ENCODE peak calls at places on chromosomes 4 and X, in four cellular contexts. L, Y, I and T are unnamed samples.
A peak's percentile ranks its signal among the peaks of the same experiment; 100 is the strongest.

GRCh38 chrX:20011608-20012007 is 20.7 kb upstream of the BCLAF3 start:
- DNase-seq in L (no peak), Y (no peak), I (no peak), T (no peak)

GRCh38 chr4:29970626-29971025 is 749.5 kb upstream of the PCDH7 start:
- DNase-seq in L (no peak), Y (no peak), I (no peak), T (peak; percentile 9)

GRCh38 chr4:60241886-60242285 is 958.2 kb upstream of the ADGRL3 start:
- DNase-seq in L (no peak), Y (no peak), I (no peak), T (peak; percentile 17)

GRCh38 chr4:850323-850945 is 24.5 kb upstream of the CPLX1 start:
- DNase-seq in L (no peak), Y (no peak), I (no peak), T (no peak)

GRCh38 chr4:80069108-80069836 is 3.8 kb downstream of the ANTXR2 start:
- DNase-seq in L (no peak), Y (no peak), I (no peak), T (no peak)

GRCh38 chr4:860561-860960 is 34.6 kb upstream of the CPLX1 start:
- DNase-seq in L (no peak), Y (no peak), I (no peak), T (no peak)

GRCh38 chr4:145012841-145013240 is 85.2 kb downstream of the ANAPC10 start:
- DNase-seq in L (peak; percentile 10), Y (peak; percentile 69), I (no peak), T (no peak)

GRCh38 chr4:4854649-4855292 is 4.7 kb upstream of the MSX1 start:
- DNase-seq in L (no peak), Y (no peak), I (peak; percentile 8), T (no peak)

GRCh38 chrX:154648931-154649863 is 4.2 kb downstream of the CTAG2 start:
- DNase-seq in L (no peak), Y (no peak), I (no peak), T (no peak)

GRCh38 chr4:81470456-81471327 is 1.0 kb downstream of the RASGEF1B start:
- DNase-seq in L (no peak), Y (no peak), I (peak; percentile 29), T (peak; percentile 39)

GRCh38 chr4:175054980-175055379 is 136.8 kb downstream of the ADAM29 start:
- DNase-seq in L (no peak), Y (peak; percentile 2), I (peak; percentile 61), T (no peak)

GRCh38 chrX:24676403-24677024 is 17.2 kb upstream of the POLA1 start:
- DNase-seq in L (no peak), Y (peak; percentile 18), I (no peak), T (peak; percentile 49)

GRCh38 chr4:74772106-74772505 is 22.2 kb downstream of the BTC start:
- DNase-seq in L (no peak), Y (no peak), I (no peak), T (no peak)

GRCh38 chr4:82833696-82834313 is 35.2 kb upstream of the SCD5 start:
- DNase-seq in L (peak; percentile 27), Y (no peak), I (no peak), T (peak; percentile 41)
- TF ChIP-seq ELF4 in L (no peak), Y (no peak), I (no peak), T (no peak)

GRCh38 chrX:39677585-39677984 is 420.2 kb downstream of the BCOR start:
- DNase-seq in L (no peak), Y (no peak), I (no peak), T (no peak)

GRCh38 chrX:39672405-39672804 is 425.4 kb downstream of the BCOR start:
- DNase-seq in L (no peak), Y (no peak), I (no peak), T (no peak)

GRCh38 chrX:39675619-39676018 is 422.1 kb downstream of the BCOR start:
- DNase-seq in L (no peak), Y (no peak), I (no peak), T (no peak)

GRCh38 chrX:39676434-39676833 is 421.3 kb downstream of the BCOR start:
- DNase-seq in L (no peak), Y (no peak), I (no peak), T (no peak)

GRCh38 chrX:39674771-39675553 is 422.8 kb downstream of the BCOR start:
- DNase-seq in L (no peak), Y (no peak), I (no peak), T (no peak)
- TF ChIP-seq SP1 in L (no peak), Y (no peak), I (no peak), T (no peak)

DNA sequence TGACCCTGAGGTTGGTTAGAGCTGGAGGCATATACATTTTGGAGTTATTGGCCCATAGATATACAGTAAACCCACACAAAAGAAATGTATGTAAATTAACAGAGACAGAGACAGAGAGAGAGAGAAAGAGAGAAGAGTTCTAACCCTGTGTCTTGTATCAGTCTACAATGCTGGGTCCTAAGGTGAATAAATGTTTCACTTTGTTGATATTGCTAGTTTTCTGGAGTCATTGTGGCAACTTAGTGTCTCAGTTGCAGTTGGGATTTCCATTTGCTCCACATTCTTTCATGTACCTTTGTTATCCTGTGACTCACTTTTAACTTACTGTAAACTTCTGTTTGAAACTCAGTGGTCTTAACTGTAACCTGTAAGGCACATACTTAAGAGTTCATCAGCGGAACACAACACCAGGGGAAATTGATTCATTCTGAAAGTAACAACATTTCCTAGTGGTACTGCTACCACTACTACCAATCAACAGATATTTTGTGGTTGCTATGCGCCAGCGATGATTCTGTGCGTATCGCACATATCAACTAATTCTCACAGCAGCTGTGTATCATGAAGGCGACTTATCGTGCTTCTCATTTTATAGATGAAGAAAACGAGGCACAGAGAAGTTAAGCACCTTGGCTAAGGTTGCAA is 38.5 kb upstream of the ETDA start:
- DNase-seq in L (no peak), Y (no peak), I (no peak), T (no peak)
- TF ChIP-seq ELF4 in L (no peak), Y (no peak), I (no peak), T (no peak)

GRCh38 chr4:37890501-37891220 is at the start of gene TBC1D1:
- DNase-seq in L (no peak), Y (no peak), I (peak; percentile 40), T (peak; percentile 22)
- TF ChIP-seq SP1 in L (no peak), Y (no peak), I (no peak), T (no peak)

DNA sequence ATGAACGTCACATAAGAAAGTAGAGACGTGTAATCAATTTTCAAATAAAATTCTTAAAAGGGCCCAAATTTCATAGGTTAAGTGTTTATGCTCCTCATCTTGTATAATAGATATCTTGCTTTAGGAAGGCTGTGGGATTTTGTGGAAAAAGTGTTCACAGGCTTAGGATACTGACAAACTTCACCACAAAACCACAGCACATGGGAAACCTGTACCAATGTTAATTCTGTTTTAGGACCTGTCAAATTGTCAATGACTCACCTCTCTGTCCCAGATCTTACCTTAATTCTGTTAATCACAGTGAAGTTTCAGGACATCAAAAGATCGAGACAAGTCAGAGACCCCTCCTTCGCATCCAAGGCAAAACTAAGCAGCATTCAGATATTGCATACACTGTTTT is 24.2 kb downstream of the FGFBP1 start:
- DNase-seq in L (no peak), Y (no peak), I (no peak), T (no peak)
- TF ChIP-seq ELF4 in L (no peak), Y (no peak), I (no peak), T (no peak)

GRCh38 chrX:319579-320125 is 1.1 kb upstream of the GTPBP6 start:
- DNase-seq in L (no peak), Y (no peak), I (peak; percentile 14), T (no peak)
- TF ChIP-seq SP1 in L (no peak), Y (no peak), I (no peak), T (no peak)

DNA sequence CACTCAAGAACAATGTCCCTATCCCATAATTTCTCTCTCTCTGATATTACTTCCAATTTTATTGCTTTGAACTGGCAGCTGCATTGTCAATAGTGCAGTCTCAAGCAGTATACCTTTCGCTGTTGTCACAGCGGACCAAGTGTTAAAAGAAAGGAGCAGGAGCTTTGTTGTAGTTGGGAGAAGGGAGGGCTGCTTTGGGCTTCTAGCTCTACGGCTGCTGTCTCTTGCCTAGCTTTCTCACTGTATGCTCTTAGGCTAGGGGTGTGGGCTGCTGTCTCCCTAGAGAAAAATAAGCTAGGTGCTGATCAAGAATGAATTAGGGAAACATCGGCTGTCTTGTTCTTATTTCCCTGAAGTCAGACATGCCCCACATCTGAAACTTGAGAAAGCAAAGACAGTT is 52.5 kb downstream of the TRPC5OS start:
- DNase-seq in L (no peak), Y (no peak), I (no peak), T (no peak)
- TF ChIP-seq ELF4 in L (no peak), Y (no peak), I (no peak), T (no peak)

GRCh38 chr4:8726344-8726851 is 133.8 kb downstream of the CPZ start:
- DNase-seq in L (no peak), Y (no peak), I (no peak), T (no peak)

GRCh38 chr4:8723222-8723980 is 130.8 kb downstream of the CPZ start:
- DNase-seq in L (no peak), Y (no peak), I (peak; percentile 6), T (no peak)

GRCh38 chr4:8725845-8726244 is 133.3 kb downstream of the CPZ start:
- DNase-seq in L (no peak), Y (no peak), I (no peak), T (no peak)

GRCh38 chr4:8725071-8725841 is 132.7 kb downstream of the CPZ start:
- DNase-seq in L (no peak), Y (no peak), I (no peak), T (no peak)

GRCh38 chr4:8724436-8725070 is 132.0 kb downstream of the CPZ start:
- DNase-seq in L (no peak), Y (no peak), I (no peak), T (no peak)
- TF ChIP-seq SP1 in L (no peak), Y (no peak), I (no peak), T (no peak)